ENCODE peak calls at places on chromosome 11, in nine cellular contexts. One of them, this sample, is unnamed. For H3K27me3, the result is how much of the 10 kb centered on the place peaks cover.

GRCh38 chr11:58027341-58027740 is 3.4 kb upstream of the OR6Q1 start:
- DNase-seq in AG04450: peak
- DNase-seq in Peyer's patch: no peak
- DNase-seq in fibroblast of lung: peak
- DNase-seq in breast epithelium: no peak
- DNase-seq in right lobe of liver: no peak
- DNase-seq in cardiac muscle cell: peak
- DNase-seq in astrocyte: peak
- DNase-seq in heart right ventricle: no peak
- DNase-seq in this sample: no peak

GRCh38 chr11:66745356-66746235 is 16.6 kb upstream of the SPTBN2 start:
- DNase-seq in heart right ventricle: no peak
- DNase-seq in cardiac muscle cell: no peak
- DNase-seq in AG04450: no peak
- DNase-seq in right lobe of liver: no peak
- DNase-seq in breast epithelium: no peak
- DNase-seq in Peyer's patch: peak
- DNase-seq in astrocyte: no peak
- DNase-seq in fibroblast of lung: no peak
- DNase-seq in this sample: peak

GRCh38 chr11:14132312-14132711 is 169.8 kb downstream of the SPON1 start:
- DNase-seq in astrocyte: no peak
- DNase-seq in breast epithelium: no peak
- DNase-seq in Peyer's patch: no peak
- DNase-seq in AG04450: no peak
- DNase-seq in cardiac muscle cell: no peak
- DNase-seq in heart right ventricle: peak
- DNase-seq in right lobe of liver: no peak
- DNase-seq in fibroblast of lung: no peak
- DNase-seq in this sample: peak

GRCh38 chr11:75147875-75148263 is 3.0 kb upstream of the SLCO2B1 start:
- DNase-seq in AG04450: no peak
- DNase-seq in heart right ventricle: peak
- DNase-seq in cardiac muscle cell: no peak
- DNase-seq in right lobe of liver: no peak
- DNase-seq in astrocyte: no peak
- DNase-seq in Peyer's patch: no peak
- DNase-seq in breast epithelium: no peak
- DNase-seq in fibroblast of lung: no peak
- DNase-seq in this sample: no peak

GRCh38 chr11:17596310-17596669 is 49.2 kb downstream of the OTOG start:
- DNase-seq in right lobe of liver: no peak
- DNase-seq in heart right ventricle: no peak
- DNase-seq in cardiac muscle cell: no peak
- DNase-seq in Peyer's patch: no peak
- DNase-seq in astrocyte: no peak
- DNase-seq in breast epithelium: no peak
- DNase-seq in AG04450: no peak
- DNase-seq in fibroblast of lung: no peak
- DNase-seq in this sample: no peak

GRCh38 chr11:6240691-6241285 is 1.9 kb downstream of the CNGA4 start:
- DNase-seq in astrocyte: no peak
- DNase-seq in right lobe of liver: no peak
- DNase-seq in AG04450: no peak
- DNase-seq in heart right ventricle: no peak
- DNase-seq in Peyer's patch: no peak
- DNase-seq in breast epithelium: no peak
- DNase-seq in fibroblast of lung: no peak
- DNase-seq in cardiac muscle cell: no peak
- DNase-seq in this sample: no peak

GRCh38 chr11:65616575-65617001 is 1.0 kb downstream of the PCNX3 start:
- DNase-seq in right lobe of liver: no peak
- DNase-seq in cardiac muscle cell: no peak
- DNase-seq in Peyer's patch: no peak
- DNase-seq in breast epithelium: no peak
- DNase-seq in astrocyte: no peak
- DNase-seq in fibroblast of lung: no peak
- DNase-seq in AG04450: no peak
- DNase-seq in heart right ventricle: no peak
- DNase-seq in this sample: peak

GRCh38 chr11:4645974-4646373 is 2.2 kb downstream of the OR51E1 start:
- DNase-seq in AG04450: no peak
- DNase-seq in breast epithelium: no peak
- DNase-seq in cardiac muscle cell: no peak
- DNase-seq in fibroblast of lung: no peak
- DNase-seq in heart right ventricle: peak
- DNase-seq in astrocyte: no peak
- DNase-seq in right lobe of liver: no peak
- DNase-seq in Peyer's patch: no peak
- DNase-seq in this sample: no peak

GRCh38 chr11:78414321-78415051 is 3.1 kb downstream of the GAB2 start:
- DNase-seq in fibroblast of lung: no peak
- DNase-seq in Peyer's patch: no peak
- DNase-seq in cardiac muscle cell: peak
- DNase-seq in breast epithelium: no peak
- DNase-seq in AG04450: no peak
- DNase-seq in right lobe of liver: no peak
- DNase-seq in heart right ventricle: no peak
- DNase-seq in astrocyte: no peak
- DNase-seq in this sample: peak

GRCh38 chr11:134544095-134544815 is 132.2 kb upstream of the B3GAT1 start:
- DNase-seq in heart right ventricle: no peak
- DNase-seq in right lobe of liver: no peak
- DNase-seq in AG04450: no peak
- DNase-seq in breast epithelium: no peak
- DNase-seq in astrocyte: no peak
- DNase-seq in Peyer's patch: no peak
- DNase-seq in fibroblast of lung: no peak
- DNase-seq in cardiac muscle cell: no peak
- DNase-seq in this sample: no peak

DNA sequence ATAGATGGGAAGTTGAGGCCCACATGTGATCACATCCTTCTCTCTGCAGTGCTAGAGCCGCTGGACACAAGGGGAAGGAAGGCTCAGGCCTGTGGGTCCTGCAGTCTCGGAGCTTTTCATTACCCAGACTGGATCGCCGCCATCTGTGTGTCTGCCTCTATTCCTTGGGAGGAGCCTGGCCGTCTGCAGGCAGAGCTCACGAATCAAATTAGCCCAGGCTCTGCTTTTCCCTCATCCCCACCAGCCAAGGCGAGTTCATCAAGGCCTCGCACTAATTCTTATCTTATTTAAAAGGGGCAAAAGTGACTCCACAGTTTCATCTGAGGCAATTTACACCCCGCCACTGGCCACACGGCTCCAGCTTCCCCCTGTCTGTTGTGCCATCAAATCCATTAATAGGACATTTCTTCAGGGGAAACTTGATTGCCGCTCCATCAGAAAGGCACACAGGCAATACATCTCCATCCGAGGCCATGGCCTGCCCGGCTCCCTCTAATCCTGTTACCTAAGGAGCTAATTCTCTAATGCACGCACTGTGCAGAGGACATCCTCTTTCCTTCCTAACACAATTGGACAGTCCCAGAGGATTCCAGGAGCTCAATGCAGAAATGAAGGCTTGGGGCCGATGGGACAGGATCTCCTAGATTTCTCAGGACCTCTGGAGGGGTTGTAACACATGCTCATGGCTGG is 3.3 kb upstream of the HTR3A start:
- DNase-seq in right lobe of liver: no peak
- DNase-seq in breast epithelium: no peak
- DNase-seq in cardiac muscle cell: no peak
- DNase-seq in Peyer's patch: no peak
- DNase-seq in astrocyte: no peak
- DNase-seq in AG04450: no peak
- DNase-seq in heart right ventricle: no peak
- DNase-seq in fibroblast of lung: no peak
- DNase-seq in this sample: no peak
- H3K27me3 ChIP-seq in right lobe of liver: under half
- H3K27me3 ChIP-seq in breast epithelium: under half
- H3K27me3 ChIP-seq in cardiac muscle cell: under half
- H3K27me3 ChIP-seq in Peyer's patch: under half
- H3K27me3 ChIP-seq in astrocyte: under half
- H3K27me3 ChIP-seq in AG04450: under half
- H3K27me3 ChIP-seq in heart right ventricle: under half
- H3K27me3 ChIP-seq in fibroblast of lung: under half
- H3K27me3 ChIP-seq in this sample: under half

DNA sequence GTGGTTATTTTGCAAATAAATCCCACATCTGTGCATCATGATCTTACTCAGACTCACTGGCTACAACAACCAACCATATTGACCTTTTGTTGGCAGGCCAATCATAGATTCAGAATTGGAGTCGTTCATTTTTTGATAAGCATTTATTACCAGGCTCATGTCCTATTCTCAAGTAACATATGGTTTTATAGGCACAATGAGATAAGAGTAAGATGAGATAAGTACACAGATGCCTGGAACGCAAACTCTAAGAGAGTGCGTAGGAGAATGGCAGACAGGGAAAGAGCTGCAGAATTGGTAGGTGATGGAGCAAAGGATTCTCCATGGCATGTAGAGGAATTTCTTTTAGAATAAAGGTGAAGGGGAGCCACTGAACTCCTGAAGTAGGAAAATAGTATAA is 71.7 kb upstream of the SLC5A12 start:
- DNase-seq in breast epithelium: no peak
- DNase-seq in fibroblast of lung: no peak
- DNase-seq in AG04450: no peak
- DNase-seq in heart right ventricle: no peak
- DNase-seq in cardiac muscle cell: no peak
- DNase-seq in Peyer's patch: no peak
- DNase-seq in astrocyte: no peak
- DNase-seq in right lobe of liver: no peak
- DNase-seq in this sample: peak
- H3K4me3 ChIP-seq in breast epithelium: no peak
- H3K4me3 ChIP-seq in fibroblast of lung: no peak
- H3K4me3 ChIP-seq in AG04450: no peak
- H3K4me3 ChIP-seq in heart right ventricle: no peak
- H3K4me3 ChIP-seq in cardiac muscle cell: no peak
- H3K4me3 ChIP-seq in Peyer's patch: no peak
- H3K4me3 ChIP-seq in astrocyte: no peak
- H3K4me3 ChIP-seq in right lobe of liver: no peak
- H3K4me3 ChIP-seq in this sample: no peak

GRCh38 chr11:33624082-33624481 is 76.5 kb downstream of the C11orf91 start:
- DNase-seq in breast epithelium: no peak
- DNase-seq in Peyer's patch: no peak
- DNase-seq in astrocyte: no peak
- DNase-seq in fibroblast of lung: no peak
- DNase-seq in heart right ventricle: no peak
- DNase-seq in AG04450: no peak
- DNase-seq in cardiac muscle cell: no peak
- DNase-seq in right lobe of liver: no peak
- DNase-seq in this sample: no peak
- H3K27ac ChIP-seq in breast epithelium: no peak
- H3K27ac ChIP-seq in Peyer's patch: no peak
- H3K27ac ChIP-seq in astrocyte: no peak
- H3K27ac ChIP-seq in fibroblast of lung: no peak
- H3K27ac ChIP-seq in heart right ventricle: no peak
- H3K27ac ChIP-seq in AG04450: no peak
- H3K27ac ChIP-seq in cardiac muscle cell: no peak
- H3K27ac ChIP-seq in right lobe of liver: no peak
- H3K27ac ChIP-seq in this sample: no peak

GRCh38 chr11:44310456-44311272 is 725 bp upstream of the ALX4 start:
- DNase-seq in cardiac muscle cell: no peak
- DNase-seq in right lobe of liver: no peak
- DNase-seq in astrocyte: no peak
- DNase-seq in heart right ventricle: no peak
- DNase-seq in Peyer's patch: no peak
- DNase-seq in fibroblast of lung: no peak
- DNase-seq in AG04450: no peak
- DNase-seq in breast epithelium: no peak
- DNase-seq in this sample: no peak

GRCh38 chr11:44311339-44312261 is 1.7 kb upstream of the ALX4 start:
- DNase-seq in right lobe of liver: no peak
- DNase-seq in breast epithelium: peak
- DNase-seq in Peyer's patch: no peak
- DNase-seq in AG04450: no peak
- DNase-seq in fibroblast of lung: no peak
- DNase-seq in astrocyte: no peak
- DNase-seq in cardiac muscle cell: no peak
- DNase-seq in heart right ventricle: no peak
- DNase-seq in this sample: no peak

GRCh38 chr11:44308923-44309482 is 936 bp downstream of the ALX4 start:
- DNase-seq in fibroblast of lung: peak
- DNase-seq in breast epithelium: no peak
- DNase-seq in Peyer's patch: no peak
- DNase-seq in AG04450: no peak
- DNase-seq in cardiac muscle cell: peak
- DNase-seq in right lobe of liver: no peak
- DNase-seq in astrocyte: no peak
- DNase-seq in heart right ventricle: no peak
- DNase-seq in this sample: no peak

GRCh38 chr11:44309483-44310197 is at the start of gene ALX4:
- DNase-seq in AG04450: no peak
- DNase-seq in right lobe of liver: no peak
- DNase-seq in heart right ventricle: peak
- DNase-seq in astrocyte: no peak
- DNase-seq in fibroblast of lung: peak
- DNase-seq in Peyer's patch: no peak
- DNase-seq in cardiac muscle cell: peak
- DNase-seq in breast epithelium: no peak
- DNase-seq in this sample: no peak

DNA sequence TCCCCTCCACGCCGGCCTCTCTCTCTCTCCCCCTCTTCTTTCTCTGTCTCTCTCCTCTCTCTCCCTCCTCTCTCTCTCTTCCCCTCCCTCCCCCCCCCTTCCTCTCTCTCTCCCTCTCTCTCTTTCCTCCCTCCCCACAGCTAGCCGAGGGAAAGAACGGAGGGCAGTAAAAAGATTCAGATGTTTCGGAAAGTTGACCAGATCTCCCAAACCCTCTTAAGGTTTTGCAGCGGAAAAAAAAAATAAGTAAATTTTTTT is 188 bp upstream of the ALX4 start:
- DNase-seq in fibroblast of lung: no peak
- DNase-seq in AG04450: no peak
- DNase-seq in breast epithelium: no peak
- DNase-seq in right lobe of liver: no peak
- DNase-seq in cardiac muscle cell: no peak
- DNase-seq in heart right ventricle: no peak
- DNase-seq in astrocyte: no peak
- DNase-seq in Peyer's patch: no peak
- DNase-seq in this sample: no peak
- H3K27me3 ChIP-seq in fibroblast of lung: half or more
- H3K27me3 ChIP-seq in AG04450: half or more
- H3K27me3 ChIP-seq in breast epithelium: under half
- H3K27me3 ChIP-seq in right lobe of liver: under half
- H3K27me3 ChIP-seq in cardiac muscle cell: half or more
- H3K27me3 ChIP-seq in heart right ventricle: half or more
- H3K27me3 ChIP-seq in astrocyte: half or more
- H3K27me3 ChIP-seq in Peyer's patch: half or more
- H3K27me3 ChIP-seq in this sample: under half